ENCODE peak calls at places on chromosome 13, in six cellular contexts. N is C1 segment of cervical spinal cord; R is NCI-H1092; E is right cardiac atrium; J is activated naive CD4-positive, alpha-beta T cell; P is stimulated activated CD8-positive, alpha-beta memory T cell treated with anti-CD3 and anti-CD28 coated beads, Interleukin-7, amount 100 ng/mL, for 1 hour. H is an unnamed sample.

GRCh38 chr13:34926513-34926912 is 15.6 kb upstream of the NBEA start:
- DNase-seq in R (no peak), N (no peak), J (no peak), P (no peak), E (no peak), H (no peak)

GRCh38 chr13:113928701-113929627 is 44.9 kb downstream of the C13orf46 start:
- DNase-seq in P (no peak), N (peak), R (peak), J (no peak), E (peak), H (no peak)

GRCh38 chr13:76884167-76884566 is 2.0 kb downstream of the KCTD12 start:
- DNase-seq in J (no peak), P (no peak), R (peak), N (no peak), E (peak), H (peak)

GRCh38 chr13:49308104-49308875 is 60.6 kb downstream of the CDADC1 start:
- DNase-seq in P (no peak), R (no peak), N (peak), E (peak), J (no peak), H (no peak)

GRCh38 chr13:85650613-85651012 is 148.6 kb downstream of the SLITRK6 start:
- DNase-seq in E (no peak), P (no peak), J (no peak), R (no peak), N (no peak), H (no peak)

GRCh38 chr13:80012281-80012680 is 328.6 kb downstream of the SPRY2 start:
- DNase-seq in J (no peak), P (no peak), N (no peak), R (no peak), E (no peak), H (peak)

GRCh38 chr13:51221674-51222509 is at the start of gene FAM124A:
- DNase-seq in E (peak), P (no peak), N (peak), J (peak), R (peak), H (peak)

GRCh38 chr13:46748300-46748699 is 48.7 kb downstream of the ESD start:
- DNase-seq in P (no peak), E (no peak), J (no peak), N (no peak), R (no peak), H (no peak)

GRCh38 chr13:54184576-54184975 is 1156.0 kb downstream of the OLFM4 start:
- DNase-seq in J (no peak), N (no peak), P (no peak), R (no peak), E (no peak), H (no peak)

GRCh38 chr13:42354246-42355117 is 82.5 kb downstream of the AKAP11 start:
- DNase-seq in E (no peak), J (peak), P (no peak), N (no peak), R (no peak), H (peak)

GRCh38 chr13:48778551-48779088 is 124.9 kb downstream of the CYSLTR2 start:
- DNase-seq in E (no peak), R (no peak), N (no peak), J (no peak), P (no peak), H (no peak)

GRCh38 chr13:109918179-109918651 is 131.8 kb upstream of the IRS2 start:
- DNase-seq in P (no peak), E (peak), N (peak), R (no peak), J (no peak), H (no peak)

GRCh38 chr13:27971236-27971645 is 2.1 kb upstream of the CDX2 start:
- DNase-seq in R (no peak), N (no peak), P (no peak), J (no peak), E (no peak), H (no peak)

GRCh38 chr13:89966524-89966923 is 1381.0 kb upstream of the MIR17HG start:
- DNase-seq in E (no peak), R (no peak), N (no peak), P (no peak), J (no peak), H (no peak)

GRCh38 chr13:29162638-29163037 is 342.5 kb downstream of the MTUS2 start:
- DNase-seq in N (no peak), R (no peak), E (no peak), P (no peak), J (no peak), H (peak)

GRCh38 chr13:29849071-29849541 is 1.3 kb downstream of the UBL3 start:
- DNase-seq in R (no peak), J (no peak), E (no peak), N (peak), P (no peak), H (peak)

GRCh38 chr13:112968380-112968909 is 569 bp upstream of the MCF2L start:
- DNase-seq in R (peak), N (no peak), J (peak), P (peak), E (no peak), H (peak)

GRCh38 chr13:96075953-96076543 is 13.9 kb upstream of the HS6ST3 start:
- DNase-seq in R (no peak), E (no peak), P (no peak), N (no peak), J (no peak), H (peak)

GRCh38 chr13:45417790-45418534 is at the start of gene SLC25A30:
- DNase-seq in E (peak), N (peak), J (peak), P (peak), R (peak), H (peak)

GRCh38 chr13:72025836-72026235 is 158.8 kb upstream of the DACH1 start:
- DNase-seq in R (no peak), J (no peak), E (no peak), N (no peak), P (no peak), H (no peak)

GRCh38 chr13:102299366-102299765 is 102.5 kb downstream of the FGF14 start:
- DNase-seq in E (no peak), R (no peak), N (no peak), P (no peak), J (no peak), H (no peak)

GRCh38 chr13:108667205-108667604 is 37.8 kb downstream of the MYO16 start:
- DNase-seq in N (no peak), J (no peak), P (no peak), E (no peak), R (no peak), H (no peak)

GRCh38 chr13:99251908-99252307 is 6.3 kb downstream of the GPR18 start:
- DNase-seq in J (no peak), E (no peak), P (no peak), R (no peak), N (no peak), H (no peak)

GRCh38 chr13:59914556-59914955 is 249.2 kb downstream of the DIAPH3 start:
- DNase-seq in P (no peak), R (no peak), J (no peak), N (no peak), E (no peak), H (no peak)

GRCh38 chr13:103638706-103639105 is 572.5 kb upstream of the SLC10A2 start:
- DNase-seq in J (no peak), R (no peak), N (no peak), P (no peak), E (no peak), H (no peak)

GRCh38 chr13:70339738-70340137 is 231.5 kb upstream of the KLHL1 start:
- DNase-seq in R (no peak), N (no peak), J (no peak), P (no peak), E (no peak), H (peak)

GRCh38 chr13:74761794-74762193 is 627.6 kb upstream of the KLF12 start:
- DNase-seq in N (no peak), J (no peak), R (no peak), P (no peak), E (no peak), H (no peak)

GRCh38 chr13:79870766-79871165 is 389.8 kb downstream of the NDFIP2 start:
- DNase-seq in N (no peak), E (no peak), R (no peak), P (no peak), J (no peak), H (no peak)

GRCh38 chr13:50643055-50643454 is 200.4 kb downstream of the DLEU7 start:
- DNase-seq in J (no peak), E (no peak), N (no peak), P (no peak), R (no peak), H (no peak)

GRCh38 chr13:21014666-21015170 is 46.7 kb downstream of the LATS2 start:
- DNase-seq in P (no peak), N (no peak), E (peak), R (no peak), J (no peak), H (no peak)

GRCh38 chr13:96091164-96091931 is 1.4 kb downstream of the HS6ST3 start:
- DNase-seq in R (peak), E (peak), J (no peak), P (no peak), N (peak), H (peak)

GRCh38 chr13:26050568-26051230 is 1.1 kb downstream of the SHISA2 start:
- DNase-seq in E (peak), R (peak), J (no peak), N (peak), P (no peak), H (no peak)

GRCh38 chr13:44652223-44652622 is 76.1 kb upstream of the TSC22D1 start:
- DNase-seq in E (no peak), J (no peak), P (no peak), N (no peak), R (no peak), H (no peak)